ENCODE peak calls at places on chromosomes 3 and 15, in ten cellular contexts. Y is cardiac muscle cell, X is K562, D is SJCRH30, L is tibial artery, P is A673, B is bronchial epithelial cell, U is adipocyte, W is iPS DF 6.9, G is heart right ventricle. M is an unnamed sample. For H3K27me3 and H3K36me3, the result is how much of the 10 kb centered on the place peaks cover.

GRCh38 chr15:93716615-93717221 is 514.6 kb upstream of the MCTP2 start:
- DNase-seq in W (no peak), L (no peak), U (no peak), X (no peak), P (peak), D (no peak), B (no peak), G (no peak), Y (no peak), M (no peak)

GRCh38 chr15:40948706-40949473 is 4.4 kb upstream of the CHAC1 start:
- DNase-seq in Y (no peak), U (no peak), W (no peak), B (no peak), X (no peak), P (no peak), L (no peak), G (no peak), D (no peak), M (no peak)

GRCh38 chr3:186209810-186210752 is 101.2 kb upstream of the ETV5 start:
- DNase-seq in G (peak), Y (no peak), X (peak), L (peak), B (peak), D (peak), U (peak), P (peak), W (no peak), M (no peak)

GRCh38 chr3:100754563-100755334 is 45.5 kb downstream of the TFG start:
- DNase-seq in B (no peak), Y (no peak), D (no peak), W (no peak), P (no peak), G (no peak), U (peak), X (no peak), L (no peak), M (no peak)

GRCh38 chr15:87631093-87631492 is 625.4 kb downstream of the NTRK3 start:
- DNase-seq in P (no peak), G (no peak), X (no peak), U (no peak), D (no peak), W (no peak), Y (no peak), L (no peak), B (no peak), M (no peak)

GRCh38 chr3:170470063-170471006 is 51.7 kb downstream of the CLDN11 start:
- DNase-seq in X (no peak), Y (no peak), P (no peak), G (no peak), D (no peak), B (no peak), W (no peak), L (no peak), U (peak), M (no peak)

GRCh38 chr3:64355473-64355872 is 130.2 kb upstream of the PRICKLE2 start:
- DNase-seq in U (no peak), L (no peak), X (no peak), G (no peak), P (no peak), D (no peak), B (peak), W (no peak), Y (peak), M (no peak)

GRCh38 chr15:48671381-48672022 is 26.0 kb upstream of the FBN1 start:
- DNase-seq in Y (no peak), X (peak), G (peak), L (peak), B (peak), W (no peak), D (no peak), P (no peak), U (peak), M (no peak)

GRCh38 chr3:23055733-23056376 is 147.3 kb upstream of the UBE2E2 start:
- DNase-seq in L (no peak), G (no peak), Y (no peak), P (no peak), U (peak), B (peak), W (no peak), X (no peak), D (no peak), M (no peak)

GRCh38 chr3:52070724-52071621 is 14.6 kb upstream of the DUSP7 start:
- DNase-seq in D (no peak), W (no peak), L (peak), B (no peak), U (no peak), P (no peak), X (no peak), G (peak), Y (peak), M (peak)

GRCh38 chr3:28286595-28286994 is 45.2 kb downstream of the CMC1 start:
- DNase-seq in Y (peak), W (no peak), P (peak), D (no peak), B (peak), L (no peak), X (peak), G (no peak), U (peak), M (no peak)

GRCh38 chr3:39869890-39870289 is 60.5 kb downstream of the MYRIP start:
- DNase-seq in L (no peak), P (no peak), G (no peak), W (no peak), B (no peak), U (no peak), X (no peak), Y (no peak), D (no peak), M (no peak)

GRCh38 chr3:102400142-102400541 is 34.7 kb upstream of the ZPLD1 start:
- DNase-seq in W (no peak), X (no peak), D (no peak), G (no peak), U (peak), P (no peak), L (no peak), Y (no peak), B (peak), M (no peak)

GRCh38 chr15:75620776-75621536 is 4.6 kb downstream of the SNUPN start:
- DNase-seq in G (peak), L (peak), U (peak), P (peak), W (no peak), Y (no peak), X (no peak), B (peak), D (peak), M (peak)

GRCh38 chr15:93250212-93250611 is 161.2 kb upstream of the RGMA start:
- DNase-seq in G (no peak), D (no peak), Y (no peak), U (no peak), B (no peak), W (no peak), X (no peak), P (no peak), L (no peak), M (no peak)

GRCh38 chr3:188259191-188259590 is 105.2 kb downstream of the LPP start:
- DNase-seq in G (no peak), B (no peak), Y (no peak), D (no peak), U (no peak), W (no peak), P (no peak), L (no peak), X (no peak), M (no peak)

GRCh38 chr15:56736308-56736707 is 3.0 kb upstream of the ZNF280D start:
- DNase-seq in G (no peak), B (peak), X (no peak), W (no peak), L (no peak), U (peak), D (no peak), P (peak), Y (no peak), M (no peak)

GRCh38 chr3:123951522-123952447 is 9.2 kb downstream of the CCDC14 start:
- DNase-seq in D (no peak), P (no peak), G (no peak), B (no peak), W (no peak), L (no peak), U (peak), Y (no peak), X (no peak), M (no peak)

GRCh38 chr15:37107754-37108724 is 7.7 kb upstream of the MEIS2 start:
- DNase-seq in X (no peak), D (no peak), P (no peak), L (no peak), G (no peak), W (no peak), U (no peak), Y (no peak), B (no peak), M (no peak)
- H3K27me3 ChIP-seq in X (under half), D (under half), P (half or more), L (under half), G (half or more), W (under half), U (under half), Y (under half), B (under half), M (half or more)

GRCh38 chr3:10280177-10280529 is 12.6 kb downstream of the GHRL start:
- DNase-seq in D (no peak), L (no peak), X (no peak), P (no peak), W (no peak), B (peak), U (no peak), Y (no peak), G (no peak), M (no peak)
- H3K36me3 ChIP-seq in D (under half), L (half or more), X (half or more), P (under half), W (under half), B (under half), U (half or more), Y (under half), G (under half), M (under half)

GRCh38 chr3:14676881-14677280 is 1.9 kb downstream of the C3orf20 start:
- DNase-seq in P (no peak), G (no peak), B (no peak), U (no peak), W (no peak), D (no peak), X (no peak), Y (no peak), L (no peak), M (no peak)

GRCh38 chr3:14678015-14678503 is 3.1 kb downstream of the C3orf20 start:
- DNase-seq in D (no peak), L (no peak), G (no peak), X (no peak), P (no peak), W (no peak), U (no peak), B (no peak), Y (peak), M (no peak)

GRCh38 chr3:14680716-14681115 is 5.8 kb downstream of the C3orf20 start:
- DNase-seq in G (no peak), Y (no peak), D (peak), W (no peak), U (no peak), B (no peak), X (no peak), P (no peak), L (no peak), M (no peak)

GRCh38 chr3:14684447-14684846 is 9.5 kb downstream of the C3orf20 start:
- DNase-seq in U (no peak), G (no peak), B (no peak), Y (no peak), L (no peak), P (no peak), X (no peak), W (no peak), D (no peak), M (no peak)

DNA sequence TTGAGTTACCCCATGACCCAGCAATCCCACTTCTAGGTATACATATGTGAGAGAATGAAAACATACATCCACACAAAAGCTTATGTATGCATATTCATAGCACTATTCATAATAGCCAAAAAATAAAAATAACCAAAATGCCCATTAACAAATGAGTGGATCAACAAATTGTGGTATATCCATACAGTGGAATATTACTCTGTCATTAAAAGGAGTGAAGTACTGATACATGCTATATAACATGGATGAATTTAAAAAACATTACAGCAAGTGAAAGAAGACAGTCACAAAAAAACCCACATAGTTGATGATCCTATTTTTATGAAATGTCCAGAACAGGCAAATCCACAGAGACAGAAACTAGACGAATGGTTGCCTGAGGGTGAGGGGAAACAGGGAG is 5.2 kb downstream of the C3orf20 start:
- DNase-seq in D (no peak), Y (no peak), P (no peak), B (no peak), U (no peak), L (no peak), W (no peak), G (no peak), X (no peak), M (no peak)
- H3K27me3 ChIP-seq in D (under half), Y (under half), P (under half), B (under half), U (under half), L (under half), W (under half), G (under half), X (under half), M (under half)

DNA sequence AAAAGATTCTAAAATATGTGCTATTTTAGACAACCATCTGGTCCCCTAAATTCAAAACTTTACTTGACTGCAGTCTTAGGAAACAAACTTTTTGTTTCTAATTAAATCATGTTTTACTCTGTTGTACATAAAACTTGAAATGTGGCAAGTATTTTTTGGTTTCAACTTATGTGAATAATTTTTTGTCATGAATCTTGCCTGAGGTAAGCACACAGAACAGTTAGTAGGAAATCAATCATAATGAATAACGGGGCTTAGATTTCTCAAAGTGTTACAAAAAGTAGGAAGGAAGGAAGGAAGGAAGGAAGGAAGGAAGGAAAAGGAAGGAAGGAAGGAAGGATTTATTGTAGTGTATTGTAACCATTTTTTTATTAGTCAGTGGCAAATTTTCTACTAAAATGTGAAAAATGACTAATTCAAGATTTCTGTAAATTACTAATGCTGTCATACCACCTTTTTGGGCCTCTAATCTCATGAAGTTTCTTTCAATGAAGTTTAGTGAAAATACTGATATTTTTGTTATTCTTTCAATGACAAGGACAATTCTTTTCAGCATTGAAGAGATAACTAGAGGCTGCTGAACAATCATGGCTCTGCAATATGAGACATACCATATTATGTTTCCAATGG is 1689.2 kb downstream of the OTOL1 start:
- DNase-seq in Y (no peak), X (no peak), U (no peak), P (peak), G (no peak), W (no peak), L (no peak), D (no peak), B (no peak), M (no peak)
- H3K36me3 ChIP-seq in Y (under half), X (under half), U (under half), P (under half), G (under half), W (under half), L (under half), D (under half), B (under half), M (under half)

GRCh38 chr15:101394056-101394630 is 95.4 kb downstream of the PCSK6 start:
- DNase-seq in Y (no peak), U (no peak), W (no peak), X (no peak), P (no peak), D (no peak), B (no peak), L (no peak), G (no peak), M (peak)

GRCh38 chr15:101396484-101397261 is 92.8 kb downstream of the PCSK6 start:
- DNase-seq in P (no peak), D (no peak), L (no peak), X (no peak), Y (no peak), W (no peak), B (no peak), U (no peak), G (no peak), M (no peak)

GRCh38 chr15:101393172-101393571 is 96.3 kb downstream of the PCSK6 start:
- DNase-seq in U (no peak), X (no peak), Y (no peak), G (no peak), W (no peak), D (no peak), P (no peak), B (no peak), L (peak), M (peak)

GRCh38 chr15:101391981-101392566 is 97.0 kb upstream of the SNRPA1 start:
- DNase-seq in B (no peak), P (no peak), G (no peak), Y (no peak), L (peak), U (no peak), D (no peak), X (no peak), W (no peak), M (no peak)

DNA sequence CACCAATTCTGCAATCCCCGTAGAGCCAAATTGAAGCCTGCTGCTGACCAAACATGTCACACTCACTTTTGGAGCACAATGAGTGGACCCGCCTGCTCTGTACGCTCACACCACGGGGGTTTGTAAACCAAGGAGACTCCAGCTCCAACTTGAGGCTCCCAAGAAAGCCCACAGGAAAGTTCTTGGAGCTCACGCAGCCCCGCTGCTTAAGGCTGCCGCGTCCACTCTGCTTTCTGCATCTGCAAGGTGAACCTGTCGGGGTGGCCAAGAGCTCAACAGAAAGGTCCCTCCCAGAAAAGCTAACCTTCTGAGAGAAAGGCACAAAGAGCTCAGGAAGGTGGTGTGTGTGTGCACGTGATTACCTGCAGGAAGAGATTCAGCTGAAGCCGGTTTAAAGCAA is 94.9 kb downstream of the PCSK6 start:
- DNase-seq in W (no peak), B (no peak), P (no peak), U (no peak), L (no peak), G (no peak), Y (no peak), D (no peak), X (no peak), M (peak)
- H3K27me3 ChIP-seq in W (under half), B (under half), P (under half), U (under half), L (under half), G (under half), Y (under half), D (under half), X (under half), M (under half)

GRCh38 chr3:87248831-87249230 is 21.7 kb downstream of the CHMP2B start:
- DNase-seq in X (no peak), Y (no peak), P (no peak), U (no peak), B (peak), D (no peak), L (no peak), W (no peak), G (no peak), M (no peak)

GRCh38 chr3:87247086-87247781 is 20.1 kb downstream of the CHMP2B start:
- DNase-seq in B (peak), G (no peak), D (no peak), X (no peak), Y (no peak), W (no peak), P (no peak), U (no peak), L (no peak), M (no peak)

GRCh38 chr3:87246662-87247061 is 19.6 kb downstream of the CHMP2B start:
- DNase-seq in W (no peak), L (no peak), X (no peak), U (no peak), B (no peak), D (no peak), P (no peak), G (no peak), Y (no peak), M (no peak)

DNA sequence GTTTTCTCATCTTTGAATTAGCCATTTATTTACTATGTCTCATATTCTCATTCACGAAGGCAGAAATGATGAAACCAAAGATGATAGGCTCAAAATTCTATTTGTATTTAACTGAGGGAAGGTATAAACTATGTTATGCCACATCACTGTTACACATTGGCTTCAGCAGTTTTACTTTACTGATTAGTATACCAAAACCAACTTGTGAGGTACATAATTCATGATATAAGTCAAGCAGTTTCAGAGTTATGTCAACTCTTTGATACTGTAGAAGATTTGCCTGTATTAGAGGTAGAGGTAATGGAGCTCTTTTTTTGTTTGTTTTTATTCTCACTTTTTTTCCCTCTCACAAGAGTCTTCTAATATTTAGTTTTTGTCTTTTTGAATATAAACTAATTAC is 22.9 kb downstream of the CHMP2B start:
- DNase-seq in G (no peak), P (no peak), X (no peak), L (no peak), W (no peak), B (no peak), D (no peak), Y (no peak), U (no peak), M (no peak)
- H3K36me3 ChIP-seq in G (under half), P (under half), X (under half), L (half or more), W (under half), B (under half), D (under half), Y (half or more), U (under half), M (half or more)

DNA sequence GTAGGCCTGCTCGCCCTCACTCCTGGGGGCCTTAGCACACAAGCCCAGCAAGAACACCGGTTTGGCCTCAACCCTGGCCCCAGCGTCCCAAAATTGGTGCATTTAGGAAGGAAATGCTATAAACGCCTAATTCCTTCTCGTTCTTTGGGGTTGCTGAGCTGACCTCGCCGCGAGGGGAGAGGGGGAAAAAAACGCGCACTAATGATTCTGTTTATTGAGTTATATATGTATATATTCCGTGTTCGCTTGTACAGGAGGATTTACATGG is 3.9 kb downstream of the FEZF2 start:
- DNase-seq in P (no peak), D (no peak), X (no peak), L (no peak), B (no peak), Y (no peak), W (no peak), U (no peak), G (no peak), M (no peak)
- H3K27me3 ChIP-seq in P (half or more), D (under half), X (under half), L (under half), B (half or more), Y (half or more), W (half or more), U (half or more), G (half or more), M (half or more)

GRCh38 chr3:41241800-41242571 is 42.7 kb downstream of the CTNNB1 start:
- DNase-seq in G (no peak), X (no peak), U (no peak), B (no peak), W (no peak), L (no peak), Y (no peak), P (no peak), D (no peak), M (no peak)
- H3K36me3 ChIP-seq in G (under half), X (under half), U (half or more), B (under half), W (under half), L (half or more), Y (under half), P (under half), D (under half), M (half or more)

GRCh38 chr15:72402726-72403125 is 4.6 kb downstream of the TMEM202 start:
- DNase-seq in L (no peak), W (no peak), X (no peak), G (no peak), U (no peak), P (no peak), D (no peak), B (no peak), Y (no peak), M (no peak)
- H3K27me3 ChIP-seq in L (under half), W (under half), X (under half), G (under half), U (half or more), P (half or more), D (under half), B (under half), Y (under half), M (under half)

M was measured in left lung.